ENCODE peak calls at places on chromosomes 11 and 22, in five cellular contexts. One of them, this sample, is unnamed.

GRCh38 chr11:128105511-128105910 is 481.8 kb downstream of the ETS1 start:
- DNase-seq in endothelial cell of umbilical vein: no peak
- DNase-seq in astrocyte: no peak
- DNase-seq in GM23248: no peak
- DNase-seq in IMR-90: no peak
- DNase-seq in this sample: no peak

GRCh38 chr11:34331329-34331728 is 26.5 kb downstream of the ABTB2 start:
- DNase-seq in endothelial cell of umbilical vein: no peak
- DNase-seq in astrocyte: peak
- DNase-seq in GM23248: peak
- DNase-seq in IMR-90: peak
- DNase-seq in this sample: peak

GRCh38 chr11:34303028-34303427 is 54.8 kb downstream of the ABTB2 start:
- DNase-seq in endothelial cell of umbilical vein: no peak
- DNase-seq in astrocyte: peak
- DNase-seq in GM23248: no peak
- DNase-seq in IMR-90: no peak
- DNase-seq in this sample: no peak

GRCh38 chr11:28490763-28491382 is 382.7 kb downstream of the METTL15 start:
- DNase-seq in endothelial cell of umbilical vein: no peak
- DNase-seq in astrocyte: no peak
- DNase-seq in GM23248: peak
- DNase-seq in IMR-90: no peak
- DNase-seq in this sample: no peak

GRCh38 chr11:34587282-34587677 is 33.6 kb upstream of the EHF start:
- DNase-seq in endothelial cell of umbilical vein: no peak
- DNase-seq in astrocyte: no peak
- DNase-seq in GM23248: no peak
- DNase-seq in IMR-90: no peak
- DNase-seq in this sample: no peak

GRCh38 chr11:65034423-65034822 is 6.6 kb upstream of the SAC3D1 start:
- DNase-seq in endothelial cell of umbilical vein: no peak
- DNase-seq in astrocyte: no peak
- DNase-seq in GM23248: no peak
- DNase-seq in IMR-90: no peak
- DNase-seq in this sample: no peak

GRCh38 chr22:37098976-37099577 is 10.4 kb downstream of the TMPRSS6 start:
- DNase-seq in endothelial cell of umbilical vein: no peak
- DNase-seq in astrocyte: no peak
- DNase-seq in GM23248: no peak
- DNase-seq in IMR-90: no peak
- DNase-seq in this sample: no peak

GRCh38 chr11:85627332-85627997 is at the start of gene DLG2:
- DNase-seq in endothelial cell of umbilical vein: peak
- DNase-seq in astrocyte: peak
- DNase-seq in GM23248: peak
- DNase-seq in IMR-90: peak
- DNase-seq in this sample: peak

GRCh38 chr11:13297308-13297916 is 19.8 kb downstream of the BMAL1 start:
- DNase-seq in endothelial cell of umbilical vein: no peak
- DNase-seq in astrocyte: no peak
- DNase-seq in GM23248: no peak
- DNase-seq in IMR-90: no peak
- DNase-seq in this sample: no peak

GRCh38 chr22:50247748-50248147 is 2.9 kb upstream of the TUBGCP6 start:
- DNase-seq in endothelial cell of umbilical vein: peak
- DNase-seq in astrocyte: no peak
- DNase-seq in GM23248: peak
- DNase-seq in IMR-90: peak
- DNase-seq in this sample: peak

GRCh38 chr11:3215346-3216026 is 3.1 kb downstream of the MRGPRG start:
- DNase-seq in endothelial cell of umbilical vein: no peak
- DNase-seq in astrocyte: no peak
- DNase-seq in GM23248: no peak
- DNase-seq in IMR-90: no peak
- DNase-seq in this sample: no peak

GRCh38 chr11:111714522-111714921 is 51.7 kb downstream of the PPP2R1B start:
- DNase-seq in endothelial cell of umbilical vein: no peak
- DNase-seq in astrocyte: no peak
- DNase-seq in GM23248: no peak
- DNase-seq in IMR-90: no peak
- DNase-seq in this sample: no peak

GRCh38 chr22:37172266-37173245 is 15.5 kb downstream of the C1QTNF6 start:
- DNase-seq in endothelial cell of umbilical vein: no peak
- DNase-seq in astrocyte: no peak
- DNase-seq in GM23248: no peak
- DNase-seq in IMR-90: no peak
- DNase-seq in this sample: no peak

GRCh38 chr11:15106201-15106965 is 8.3 kb upstream of the INSC start:
- DNase-seq in endothelial cell of umbilical vein: no peak
- DNase-seq in astrocyte: peak
- DNase-seq in GM23248: peak
- DNase-seq in IMR-90: peak
- DNase-seq in this sample: no peak

GRCh38 chr11:13337986-13338436 is 60.4 kb downstream of the BMAL1 start:
- DNase-seq in endothelial cell of umbilical vein: peak
- DNase-seq in astrocyte: peak
- DNase-seq in GM23248: peak
- DNase-seq in IMR-90: peak
- DNase-seq in this sample: no peak

GRCh38 chr11:130003717-130004001 is 1.0 kb upstream of the PRDM10 start:
- DNase-seq in endothelial cell of umbilical vein: no peak
- DNase-seq in astrocyte: no peak
- DNase-seq in GM23248: no peak
- DNase-seq in IMR-90: no peak
- DNase-seq in this sample: peak

GRCh38 chr22:47221840-47222615 is 459.6 kb downstream of the TBC1D22A start:
- DNase-seq in endothelial cell of umbilical vein: peak
- DNase-seq in astrocyte: no peak
- DNase-seq in GM23248: no peak
- DNase-seq in IMR-90: no peak
- DNase-seq in this sample: no peak

GRCh38 chr11:120413480-120413879 is 77.3 kb downstream of the ARHGEF12 start:
- DNase-seq in endothelial cell of umbilical vein: no peak
- DNase-seq in astrocyte: peak
- DNase-seq in GM23248: peak
- DNase-seq in IMR-90: peak
- DNase-seq in this sample: no peak

GRCh38 chr11:64759131-64759721 is 548 bp downstream of the PYGM start:
- DNase-seq in endothelial cell of umbilical vein: no peak
- DNase-seq in astrocyte: no peak
- DNase-seq in GM23248: no peak
- DNase-seq in IMR-90: no peak
- DNase-seq in this sample: no peak

GRCh38 chr22:33166206-33166605 is 108.0 kb upstream of the SYN3 start:
- DNase-seq in endothelial cell of umbilical vein: no peak
- DNase-seq in astrocyte: no peak
- DNase-seq in GM23248: no peak
- DNase-seq in IMR-90: no peak
- DNase-seq in this sample: no peak

GRCh38 chr11:201936-202335 is 5.3 kb downstream of the BET1L start:
- DNase-seq in endothelial cell of umbilical vein: no peak
- DNase-seq in astrocyte: no peak
- DNase-seq in GM23248: no peak
- DNase-seq in IMR-90: no peak
- DNase-seq in this sample: peak

GRCh38 chr22:41833369-41834004 is 582 bp downstream of the SREBF2 start:
- DNase-seq in endothelial cell of umbilical vein: peak
- DNase-seq in astrocyte: no peak
- DNase-seq in GM23248: peak
- DNase-seq in IMR-90: no peak
- DNase-seq in this sample: peak

GRCh38 chr11:55503449-55503848 is 50.8 kb upstream of the OR4C15 start:
- DNase-seq in endothelial cell of umbilical vein: no peak
- DNase-seq in astrocyte: no peak
- DNase-seq in GM23248: no peak
- DNase-seq in IMR-90: no peak
- DNase-seq in this sample: no peak

GRCh38 chr11:640021-640706 is 3.1 kb downstream of the DRD4 start:
- DNase-seq in endothelial cell of umbilical vein: no peak
- DNase-seq in astrocyte: no peak
- DNase-seq in GM23248: no peak
- DNase-seq in IMR-90: no peak
- DNase-seq in this sample: no peak

GRCh38 chr22:46379301-46379930 is 43.9 kb downstream of the TRMU start:
- DNase-seq in endothelial cell of umbilical vein: no peak
- DNase-seq in astrocyte: no peak
- DNase-seq in GM23248: no peak
- DNase-seq in IMR-90: no peak
- DNase-seq in this sample: peak

GRCh38 chr11:68447015-68447801 is 13.3 kb upstream of the PPP6R3 start:
- DNase-seq in endothelial cell of umbilical vein: peak
- DNase-seq in astrocyte: no peak
- DNase-seq in GM23248: peak
- DNase-seq in IMR-90: peak
- DNase-seq in this sample: peak

GRCh38 chr22:22074634-22075381 is 92.2 kb upstream of the TOP3B start:
- DNase-seq in endothelial cell of umbilical vein: no peak
- DNase-seq in astrocyte: no peak
- DNase-seq in GM23248: no peak
- DNase-seq in IMR-90: no peak
- DNase-seq in this sample: no peak

GRCh38 chr11:131305005-131305404 is 65.4 kb upstream of the NTM start:
- DNase-seq in endothelial cell of umbilical vein: no peak
- DNase-seq in astrocyte: no peak
- DNase-seq in GM23248: no peak
- DNase-seq in IMR-90: peak
- DNase-seq in this sample: no peak

GRCh38 chr11:111913997-111914396 is 1.5 kb downstream of the HSPB2 start:
- DNase-seq in endothelial cell of umbilical vein: peak
- DNase-seq in astrocyte: peak
- DNase-seq in GM23248: peak
- DNase-seq in IMR-90: peak
- DNase-seq in this sample: no peak

GRCh38 chr22:49091917-49092545 is 735.6 kb downstream of the BRD1 start:
- DNase-seq in endothelial cell of umbilical vein: no peak
- DNase-seq in astrocyte: no peak
- DNase-seq in GM23248: no peak
- DNase-seq in IMR-90: no peak
- DNase-seq in this sample: no peak

GRCh38 chr22:31099386-31099785 is 8.0 kb downstream of the SELENOM start:
- DNase-seq in endothelial cell of umbilical vein: no peak
- DNase-seq in astrocyte: no peak
- DNase-seq in GM23248: peak
- DNase-seq in IMR-90: peak
- DNase-seq in this sample: peak

GRCh38 chr11:82942376-82942775 is 40.8 kb downstream of the DDIAS start:
- DNase-seq in endothelial cell of umbilical vein: no peak
- DNase-seq in astrocyte: no peak
- DNase-seq in GM23248: no peak
- DNase-seq in IMR-90: no peak
- DNase-seq in this sample: no peak
- H3K27ac ChIP-seq in endothelial cell of umbilical vein: no peak
- H3K27ac ChIP-seq in astrocyte: no peak
- H3K27ac ChIP-seq in GM23248: no peak
- H3K27ac ChIP-seq in IMR-90: no peak
- H3K27ac ChIP-seq in this sample: no peak

GRCh38 chr11:115502636-115503082 is 1.6 kb downstream of the CADM1 start:
- DNase-seq in endothelial cell of umbilical vein: no peak
- DNase-seq in astrocyte: no peak
- DNase-seq in GM23248: peak
- DNase-seq in IMR-90: no peak
- DNase-seq in this sample: no peak
- H3K9ac ChIP-seq in endothelial cell of umbilical vein: no peak
- H3K9ac ChIP-seq in astrocyte: peak
- H3K9ac ChIP-seq in GM23248: no peak
- H3K9ac ChIP-seq in IMR-90: peak
- H3K9ac ChIP-seq in this sample: no peak

GRCh38 chr11:119057000-119057769 is at the start of gene HYOU1:
- DNase-seq in endothelial cell of umbilical vein: peak
- DNase-seq in astrocyte: peak
- DNase-seq in GM23248: peak
- DNase-seq in IMR-90: peak
- DNase-seq in this sample: peak
- H3K27ac ChIP-seq in endothelial cell of umbilical vein: peak
- H3K27ac ChIP-seq in astrocyte: peak
- H3K27ac ChIP-seq in GM23248: peak
- H3K27ac ChIP-seq in IMR-90: peak
- H3K27ac ChIP-seq in this sample: peak

GRCh38 chr11:66186470-66186869 is 82.0 kb upstream of the RAB1B start:
- DNase-seq in endothelial cell of umbilical vein: no peak
- DNase-seq in astrocyte: no peak
- DNase-seq in GM23248: no peak
- DNase-seq in IMR-90: no peak
- DNase-seq in this sample: no peak

GRCh38 chr11:66187453-66187852 is 81.0 kb upstream of the RAB1B start:
- DNase-seq in endothelial cell of umbilical vein: no peak
- DNase-seq in astrocyte: no peak
- DNase-seq in GM23248: no peak
- DNase-seq in IMR-90: no peak
- DNase-seq in this sample: no peak

GRCh38 chr11:66184728-66185127 is 83.7 kb upstream of the RAB1B start:
- DNase-seq in endothelial cell of umbilical vein: no peak
- DNase-seq in astrocyte: no peak
- DNase-seq in GM23248: no peak
- DNase-seq in IMR-90: no peak
- DNase-seq in this sample: no peak

GRCh38 chr11:66181632-66182345 is 86.7 kb upstream of the RAB1B start:
- DNase-seq in endothelial cell of umbilical vein: no peak
- DNase-seq in astrocyte: no peak
- DNase-seq in GM23248: peak
- DNase-seq in IMR-90: no peak
- DNase-seq in this sample: no peak

DNA sequence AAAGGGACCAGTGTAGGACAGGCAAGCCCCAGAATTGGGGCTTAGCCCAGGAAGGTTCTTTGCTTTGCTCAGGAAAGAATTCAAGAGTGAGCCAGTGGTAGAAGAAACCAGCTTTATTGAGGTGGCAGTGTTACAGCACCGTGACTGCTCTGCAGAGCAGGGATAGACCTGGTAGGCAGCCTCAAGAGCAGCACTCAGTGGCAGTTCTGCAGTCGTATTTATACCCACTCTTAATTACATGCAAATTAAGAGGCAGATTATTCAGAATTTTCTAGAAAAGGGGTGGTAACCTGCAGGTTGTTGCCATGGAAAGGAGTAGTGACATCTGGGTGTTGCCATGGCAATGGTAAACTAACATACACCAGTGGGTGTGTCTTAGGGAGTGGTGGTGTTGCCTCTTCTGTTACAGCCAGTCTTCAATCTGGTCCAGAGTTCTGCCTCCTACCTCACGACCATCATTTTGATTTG is 84.8 kb upstream of the RAB1B start:
- DNase-seq in endothelial cell of umbilical vein: no peak
- DNase-seq in astrocyte: no peak
- DNase-seq in GM23248: peak
- DNase-seq in IMR-90: no peak
- DNase-seq in this sample: no peak
- H3K9ac ChIP-seq in endothelial cell of umbilical vein: no peak
- H3K9ac ChIP-seq in astrocyte: no peak
- H3K9ac ChIP-seq in GM23248: no peak
- H3K9ac ChIP-seq in IMR-90: no peak
- H3K9ac ChIP-seq in this sample: no peak

This sample was measured in colonic mucosa.